ENCODE peak calls at places on chromosomes 3 and 15, in ten cellular contexts. L is OCI-M1, E is cardiac fibroblast, Z is A172, A is stromal cell of bone marrow, K is cardiac septum, J is left colon, I is T-helper 9 cell, X is heart left ventricle, P is RWPE1. C is an unnamed sample.

GRCh38 chr3:50182533-50183099 is 8.8 kb upstream of the GNAT1 start:
- DNase-seq in J (no peak), I (no peak), L (no peak), K (no peak), E (no peak), A (no peak), Z (no peak), X (no peak), P (no peak), C (no peak)

GRCh38 chr3:4850211-4850927 is 128.9 kb upstream of the BHLHE40 start:
- DNase-seq in P (no peak), A (no peak), I (no peak), E (no peak), J (no peak), Z (no peak), X (no peak), K (no peak), L (peak; percentile 45), C (no peak)

GRCh38 chr15:100115066-100115710 is 226.6 kb downstream of the ADAMTS17 start:
- DNase-seq in L (no peak), P (no peak), I (no peak), K (no peak), A (no peak), X (no peak), Z (no peak), J (no peak), E (no peak), C (no peak)

GRCh38 chr3:134368751-134369105 is 5.5 kb downstream of the AMOTL2 start:
- DNase-seq in A (no peak), Z (no peak), L (no peak), X (no peak), J (no peak), K (peak; percentile 66), I (no peak), E (no peak), P (no peak), C (no peak)

GRCh38 chr3:127779747-127780146 is 42.6 kb downstream of the MGLL start:
- DNase-seq in J (no peak), A (no peak), E (peak; percentile 59), L (no peak), P (peak; percentile 56), K (no peak), I (no peak), X (no peak), Z (peak; percentile 72), C (peak; percentile 33)

GRCh38 chr3:99108508-99108907 is 207.0 kb upstream of the DCBLD2 start:
- DNase-seq in J (no peak), L (peak; percentile 36), E (peak; percentile 99), Z (peak; percentile 85), A (peak; percentile 93), K (no peak), X (no peak), P (peak; percentile 78), I (no peak), C (no peak)

GRCh38 chr3:156542101-156543042 is 12.5 kb downstream of the SSR3 start:
- DNase-seq in E (no peak), I (no peak), X (no peak), K (no peak), A (no peak), Z (no peak), L (no peak), P (no peak), J (no peak), C (no peak)

GRCh38 chr15:57235186-57235585 is 141.1 kb upstream of the CGNL1 start:
- DNase-seq in L (no peak), X (no peak), Z (no peak), P (no peak), I (no peak), K (no peak), E (no peak), J (no peak), A (no peak), C (no peak)

GRCh38 chr3:57974796-57975388 is 33.3 kb upstream of the FLNB start:
- DNase-seq in X (no peak), L (peak; percentile 21), P (peak; percentile 76), K (no peak), I (no peak), J (no peak), Z (peak; percentile 99), E (peak; percentile 93), A (peak; percentile 85), C (peak; percentile 26)

GRCh38 chr15:59691194-59691805 is 2.2 kb upstream of the BNIP2 start:
- DNase-seq in E (peak; percentile 76), X (no peak), J (peak; percentile 58), K (no peak), I (peak; percentile 14), Z (peak; percentile 14), A (peak; percentile 42), L (peak; percentile 88), P (peak; percentile 37), C (peak; percentile 67)

C was measured in NB4.